ENCODE peak calls at places on chromosomes 1 and 21, in eight cellular contexts. V is right atrium auricular region; P is GM23248; D is psoas muscle; J is uterus; Q is heart right ventricle; M is CD4-positive, alpha-beta memory T cell; U is CD8-positive, alpha-beta T cell. C is an unnamed sample.

GRCh38 chr1:156499194-156499702 is 1.3 kb downstream of the MEF2D start:
- DNase-seq in V (no peak), P (peak; percentile 66), D (no peak), J (no peak), Q (no peak), M (no peak), U (no peak), C (no peak)

GRCh38 chr1:108829498-108829916 is 27.4 kb downstream of the AKNAD1 start:
- DNase-seq in V (no peak), P (peak; percentile 72), D (peak; percentile 52), J (no peak), Q (no peak), M (no peak), U (no peak), C (no peak)

GRCh38 chr1:45116820-45117219 is 89.6 kb downstream of the ZSWIM5 start:
- DNase-seq in V (no peak), P (no peak), D (no peak), J (no peak), Q (no peak), M (no peak), U (no peak), C (no peak)

GRCh38 chr1:8379513-8380186 is 61.7 kb downstream of the SLC45A1 start:
- DNase-seq in V (no peak), P (no peak), D (no peak), J (no peak), Q (no peak), M (no peak), U (no peak), C (no peak)

GRCh38 chr1:41340655-41341364 is 20.4 kb upstream of the FOXO6 start:
- DNase-seq in V (no peak), P (no peak), D (no peak), J (no peak), Q (no peak), M (no peak), U (no peak), C (no peak)

GRCh38 chr1:238451781-238452310 is 561.1 kb upstream of the ZP4 start:
- DNase-seq in V (no peak), P (no peak), D (no peak), J (no peak), Q (no peak), M (no peak), U (no peak), C (no peak)

GRCh38 chr1:4711944-4712343 is 57.5 kb downstream of the AJAP1 start:
- DNase-seq in V (no peak), P (no peak), D (no peak), J (no peak), Q (no peak), M (no peak), U (no peak), C (no peak)

GRCh38 chr1:226365831-226366231 is 42.1 kb downstream of the PARP1 start:
- DNase-seq in V (no peak), P (no peak), D (no peak), J (no peak), Q (no peak), M (no peak), U (no peak), C (no peak)

GRCh38 chr1:21624577-21625389 is 44.4 kb downstream of the RAP1GAP start:
- DNase-seq in V (no peak), P (no peak), D (no peak), J (no peak), Q (no peak), M (no peak), U (no peak), C (no peak)

GRCh38 chr1:5835179-5835562 is 157.1 kb downstream of the NPHP4 start:
- DNase-seq in V (no peak), P (no peak), D (no peak), J (no peak), Q (no peak), M (no peak), U (no peak), C (no peak)

GRCh38 chr1:119982006-119982405 is 85.7 kb upstream of the ADAM30 start:
- DNase-seq in V (no peak), P (peak; percentile 78), D (no peak), J (peak; percentile 70), Q (no peak), M (no peak), U (no peak), C (no peak)

GRCh38 chr1:64493864-64494263 is 23.9 kb downstream of the CACHD1 start:
- DNase-seq in V (no peak), P (no peak), D (no peak), J (no peak), Q (no peak), M (no peak), U (no peak), C (no peak)

GRCh38 chr21:17783003-17783402 is 36.2 kb downstream of the C21orf91 start:
- DNase-seq in V (no peak), P (no peak), D (no peak), J (no peak), Q (no peak), M (no peak), U (no peak), C (no peak)
- H3K27ac ChIP-seq in V (no peak overlapping the region), P (no peak overlapping the region), D (no peak overlapping the region), J (no peak overlapping the region), Q (peak overlapping the region; percentile 85), M (peak overlapping the region; percentile 66), U (no peak overlapping the region), C (peak overlapping the region; percentile 54)

GRCh38 chr1:39178541-39179431 is 25.7 kb upstream of the MACF1 start:
- DNase-seq in V (no peak), P (peak; percentile 66), D (no peak), J (peak; percentile 43), Q (no peak), M (no peak), U (no peak), C (no peak)

GRCh38 chr1:39174400-39175081 is 30.0 kb upstream of the MACF1 start:
- DNase-seq in V (no peak), P (no peak), D (no peak), J (no peak), Q (no peak), M (no peak), U (no peak), C (no peak)

GRCh38 chr1:39181311-39181710 is 23.2 kb upstream of the MACF1 start:
- DNase-seq in V (no peak), P (no peak), D (no peak), J (no peak), Q (no peak), M (no peak), U (no peak), C (no peak)

GRCh38 chr1:39173995-39174380 is 30.5 kb upstream of the MACF1 start:
- DNase-seq in V (no peak), P (no peak), D (no peak), J (no peak), Q (no peak), M (no peak), U (no peak), C (no peak)

DNA sequence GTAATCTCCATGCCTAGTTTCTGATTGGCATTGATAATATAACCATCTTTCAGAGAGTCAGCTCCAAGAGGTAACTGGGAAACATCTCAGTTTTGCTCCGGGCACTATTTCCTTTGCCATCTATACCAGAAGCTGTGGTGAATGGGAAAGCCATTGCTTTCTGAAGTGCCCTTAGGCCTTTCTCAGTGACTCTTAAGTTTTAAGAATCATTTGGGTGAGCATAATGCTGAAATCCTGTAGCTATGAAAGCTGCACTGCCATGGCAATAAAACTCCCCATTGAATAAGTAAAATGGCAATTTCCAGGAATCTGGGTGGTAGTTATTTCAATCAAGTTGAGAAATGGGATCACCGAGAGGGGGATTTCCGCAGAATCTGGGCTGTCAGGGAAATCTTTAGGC is 26.9 kb upstream of the MACF1 start:
- DNase-seq in V (no peak), P (no peak), D (no peak), J (no peak), Q (no peak), M (no peak), U (no peak), C (no peak)
- H3K4me1 ChIP-seq in V (no peaks in the 10 kb centered on the region), P (peaks cover 40% of the 10 kb centered on the region), D (peaks cover 66% of the 10 kb centered on the region), J (peaks cover 19% of the 10 kb centered on the region), Q (peaks cover 32% of the 10 kb centered on the region), M (no peaks in the 10 kb centered on the region), U (no peaks in the 10 kb centered on the region), C (peaks cover 70% of the 10 kb centered on the region)

GRCh38 chr1:161119017-161119378 is 1.1 kb downstream of the NIT1 start:
- DNase-seq in V (no peak), P (peak; percentile 32), D (peak; percentile 56), J (no peak), Q (peak; percentile 52), M (no peak), U (no peak), C (no peak)
- H3K36me3 ChIP-seq in V (peaks cover 41% of the 10 kb centered on the region), P (peaks cover 30% of the 10 kb centered on the region), D (peaks cover 47% of the 10 kb centered on the region), J (no peaks in the 10 kb centered on the region), Q (no peaks in the 10 kb centered on the region), M (peaks cover 37% of the 10 kb centered on the region), U (peaks cover 14% of the 10 kb centered on the region), C (peaks cover 44% of the 10 kb centered on the region)

GRCh38 chr1:14909920-14910466 is 243.6 kb upstream of the TMEM51 start:
- DNase-seq in V (no peak), P (no peak), D (no peak), J (no peak), Q (no peak), M (no peak), U (no peak), C (no peak)
- H3K27ac ChIP-seq in V (peak overlapping the region; percentile 46), P (no peak overlapping the region), D (no peak overlapping the region), J (no peak overlapping the region), Q (no peak overlapping the region), M (no peak overlapping the region), U (no peak overlapping the region), C (no peak overlapping the region)

GRCh38 chr1:92091625-92092024 is 11.5 kb downstream of the BTBD8 start:
- DNase-seq in V (no peak), P (no peak), D (no peak), J (no peak), Q (no peak), M (no peak), U (no peak), C (no peak)
- H3K4me1 ChIP-seq in V (no peaks in the 10 kb centered on the region), P (no peaks in the 10 kb centered on the region), D (no peaks in the 10 kb centered on the region), J (no peaks in the 10 kb centered on the region), Q (no peaks in the 10 kb centered on the region), M (no peaks in the 10 kb centered on the region), U (no peaks in the 10 kb centered on the region), C (peaks cover 4% of the 10 kb centered on the region)

C was measured in upper lobe of left lung.